ENCODE peak calls at places on chromosomes 4 and X, in seven cellular contexts. L, U, A, F, M, W and H are unnamed samples. For H3K27me3, the result is how much of the 10 kb centered on the place peaks cover.

GRCh38 chr4:41865306-41865980 is 69.8 kb upstream of the TMEM33 start:
- DNase-seq in F (no peak), A (no peak), M (no peak), U (peak), W (no peak), L (no peak), H (no peak)

GRCh38 chrX:87409113-87409841 is 108.3 kb upstream of the KLHL4 start:
- DNase-seq in W (peak), A (no peak), U (no peak), L (peak), M (peak), F (no peak), H (peak)

GRCh38 chrX:18898517-18898916 is 85.4 kb downstream of the PHKA2 start:
- DNase-seq in L (no peak), W (no peak), M (no peak), U (no peak), F (no peak), A (no peak), H (peak)

GRCh38 chr4:135718019-135718418 is 1516.4 kb upstream of the PABPC4L start:
- DNase-seq in A (no peak), M (no peak), U (no peak), L (no peak), W (no peak), F (no peak), H (no peak)

GRCh38 chrX:72479324-72480274 is 93.0 kb downstream of the HDAC8 start:
- DNase-seq in A (no peak), M (no peak), U (no peak), W (no peak), L (no peak), F (no peak), H (no peak)

GRCh38 chr4:109332926-109333464 is 30.5 kb upstream of the COL25A1 start:
- DNase-seq in M (no peak), W (no peak), L (no peak), U (peak), A (no peak), F (no peak), H (no peak)

GRCh38 chr4:39526810-39527295 is 386 bp downstream of the UGDH start:
- DNase-seq in W (no peak), U (no peak), A (no peak), F (peak), M (no peak), L (no peak), H (no peak)

GRCh38 chr4:188783606-188784157 is 644.4 kb downstream of the TRIML1 start:
- DNase-seq in A (no peak), W (no peak), M (no peak), L (no peak), U (no peak), F (no peak), H (no peak)

GRCh38 chrX:133550665-133551064 is 135.4 kb upstream of the GPC4 start:
- DNase-seq in L (no peak), A (no peak), U (no peak), W (no peak), M (no peak), F (no peak), H (no peak)

GRCh38 chrX:102029026-102029425 is 96.5 kb upstream of the TCEAL2 start:
- DNase-seq in A (no peak), U (no peak), F (no peak), L (no peak), M (no peak), W (no peak), H (no peak)

GRCh38 chrX:140273921-140274320 is 230.9 kb downstream of the SOX3 start:
- DNase-seq in W (no peak), M (no peak), F (no peak), A (no peak), U (no peak), L (no peak), H (no peak)

GRCh38 chr4:139025841-139026240 is 10.3 kb downstream of the NOCT start:
- DNase-seq in W (no peak), L (no peak), U (no peak), A (no peak), M (no peak), F (no peak), H (no peak)

GRCh38 chr4:85486425-85487101 is 11.6 kb downstream of the ARHGAP24 start:
- DNase-seq in F (no peak), U (no peak), M (no peak), A (no peak), L (no peak), W (no peak), H (no peak)

GRCh38 chrX:126064901-126065541 is 101.1 kb downstream of the DCAF12L2 start:
- DNase-seq in U (no peak), W (no peak), A (no peak), L (peak), F (no peak), M (no peak), H (no peak)

GRCh38 chr4:84985952-84986351 is 19.5 kb upstream of the WDFY3 start:
- DNase-seq in U (no peak), F (no peak), W (no peak), L (no peak), M (no peak), A (no peak), H (no peak)

DNA sequence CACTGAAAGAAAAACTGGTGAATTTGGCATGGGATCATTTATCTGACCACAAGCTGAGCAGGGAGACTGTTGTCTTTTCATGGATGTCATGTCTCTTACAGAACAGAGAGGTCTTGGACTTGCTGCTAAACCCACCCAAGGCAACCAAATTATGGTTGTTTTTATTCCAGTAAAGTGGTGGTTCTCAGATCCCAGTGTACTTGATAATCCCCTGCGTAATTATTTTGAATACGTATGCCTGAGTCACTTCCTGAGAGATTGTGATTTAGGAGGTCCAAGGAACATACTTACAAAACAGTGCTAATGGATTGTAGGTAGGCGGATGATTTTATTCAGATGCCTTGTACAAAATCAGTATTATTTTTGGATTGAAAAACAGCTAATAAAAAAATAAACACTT is 585.6 kb downstream of the IL1RAPL1 start:
- DNase-seq in U (no peak), M (no peak), F (no peak), W (no peak), A (no peak), L (no peak), H (no peak)
- H3K27me3 ChIP-seq in U (under half), M (under half), F (under half), W (under half), A (under half), L (under half), H (under half)

GRCh38 chrX:110951472-110952269 is 144.3 kb upstream of the PAK3 start:
- DNase-seq in F (no peak), L (no peak), A (no peak), M (no peak), W (no peak), U (no peak), H (no peak)

GRCh38 chrX:110954428-110954827 is 141.6 kb upstream of the PAK3 start:
- DNase-seq in M (no peak), W (no peak), A (no peak), U (no peak), L (no peak), F (no peak), H (no peak)
- H3K27me3 ChIP-seq in M (under half), W (under half), A (under half), U (under half), L (under half), F (under half), H (under half)

DNA sequence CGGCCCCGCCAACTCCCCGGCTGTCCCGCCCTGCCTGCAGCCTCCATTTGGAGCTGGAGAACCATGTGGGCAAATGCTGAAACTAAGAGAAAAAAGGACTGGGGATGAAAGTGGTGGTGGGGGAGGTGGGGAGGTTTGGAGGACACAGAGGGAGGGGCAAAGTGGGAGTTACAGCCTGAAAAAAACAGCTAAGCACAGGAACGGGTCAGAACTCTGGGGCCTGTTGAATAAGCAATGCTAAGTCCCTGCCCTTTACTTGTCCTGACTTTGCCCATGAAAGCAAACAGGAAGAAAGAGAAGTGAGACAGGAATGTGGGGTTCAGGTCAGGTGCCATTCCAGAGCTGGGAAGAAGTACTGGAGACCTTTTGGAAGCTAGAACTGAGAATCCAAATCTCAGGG is 3.4 kb upstream of the GSX2 start:
- DNase-seq in A (no peak), M (no peak), F (no peak), W (no peak), L (no peak), U (peak), H (no peak)
- H3K27me3 ChIP-seq in A (half or more), M (half or more), F (half or more), W (half or more), L (half or more), U (half or more), H (under half)

GRCh38 chr4:53322696-53323095 is 43.2 kb downstream of the SCFD2 start:
- DNase-seq in F (no peak), U (no peak), A (no peak), M (no peak), W (no peak), L (no peak), H (no peak)
- H3K27me3 ChIP-seq in F (under half), U (under half), A (under half), M (under half), W (under half), L (under half), H (under half)

DNA sequence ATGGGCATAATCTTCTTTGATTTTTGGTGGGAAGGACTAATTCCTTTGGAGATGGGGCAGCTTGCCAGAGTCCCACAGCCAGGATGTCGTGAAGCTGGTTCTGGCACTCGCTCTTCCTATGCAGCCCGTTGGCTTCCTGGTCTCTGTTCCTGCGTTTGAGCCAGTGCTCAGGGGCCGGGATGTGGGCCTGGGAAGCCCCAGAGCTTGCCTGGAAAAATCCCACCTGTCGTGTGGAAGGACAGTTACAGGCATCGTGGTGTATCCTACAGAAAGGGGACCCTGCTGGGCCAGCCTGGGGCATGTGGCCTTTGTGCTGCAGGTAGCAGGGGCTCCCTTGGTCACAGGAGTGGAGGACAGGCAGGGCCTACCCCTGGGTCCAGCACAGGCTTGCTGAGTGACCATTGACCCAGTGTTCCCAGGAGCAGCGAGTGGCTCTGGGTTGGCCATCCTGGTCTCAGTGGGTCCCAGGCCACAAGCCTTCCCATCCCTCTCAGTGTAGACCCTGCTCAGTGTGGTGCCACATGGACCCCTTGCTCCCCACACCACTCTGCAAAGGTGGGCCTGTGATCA is 50.2 kb downstream of the ADRA2C start:
- DNase-seq in M (no peak), A (no peak), U (no peak), L (peak), W (no peak), F (no peak), H (peak)
- H3K27me3 ChIP-seq in M (under half), A (under half), U (under half), L (under half), W (under half), F (under half), H (under half)

DNA sequence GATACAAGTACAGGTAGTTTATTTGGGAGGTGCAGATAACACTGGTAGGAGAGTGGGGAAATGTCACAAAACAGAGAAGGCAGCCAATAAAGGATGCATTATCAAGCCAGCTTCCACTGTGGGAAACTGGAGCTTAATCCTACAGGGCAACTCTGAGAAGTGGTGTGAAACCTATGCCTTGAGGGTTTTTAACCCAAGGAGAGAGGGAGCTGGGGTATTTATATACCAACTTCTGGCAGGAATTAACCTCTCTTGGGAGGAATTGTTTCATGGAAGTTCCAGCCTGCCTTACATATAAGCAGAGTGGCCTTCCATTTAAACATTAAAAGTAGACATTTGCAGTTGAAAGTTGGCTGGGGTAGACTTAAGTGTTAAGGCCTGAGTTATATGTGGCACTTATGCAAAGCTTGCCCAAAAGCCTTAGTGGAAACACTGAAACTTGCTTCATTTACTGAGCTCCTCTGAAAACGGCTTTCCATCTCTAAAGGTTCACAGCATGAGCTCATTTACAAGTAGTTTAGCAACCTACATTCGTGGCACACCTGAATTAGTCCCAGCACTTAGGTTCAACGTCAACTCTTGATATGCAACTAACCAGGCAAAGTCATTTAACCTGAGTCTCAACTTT is 19.2 kb downstream of the MAGEB17 start:
- DNase-seq in M (no peak), L (no peak), A (no peak), W (no peak), U (no peak), F (no peak), H (no peak)
- H3K27me3 ChIP-seq in M (under half), L (under half), A (under half), W (under half), U (under half), F (under half), H (under half)

GRCh38 chr4:83386931-83387897 is 52.6 kb upstream of the HPSE start:
- DNase-seq in F (no peak), A (no peak), W (no peak), M (no peak), U (no peak), L (no peak), H (no peak)
- H3K27me3 ChIP-seq in F (under half), A (under half), W (under half), M (under half), U (under half), L (under half), H (under half)